ENCODE peak calls at places on chromosomes 12 and 14, in four cellular contexts. W, R, M and F are unnamed samples.

GRCh38 chr12:108482717-108483212 is 32.3 kb upstream of the FICD start:
- DNase-seq in R (peak), M (no peak), W (no peak), F (peak)

GRCh38 chr12:52009081-52009751 is 2.5 kb downstream of the TAMALIN start:
- DNase-seq in M (no peak), R (no peak), W (peak), F (no peak)

GRCh38 chr14:102630405-102630804 is 38.0 kb downstream of the RCOR1 start:
- DNase-seq in R (no peak), W (no peak), M (peak), F (no peak)

GRCh38 chr12:53235742-53236442 is 3.9 kb upstream of the RARG start:
- DNase-seq in R (no peak), M (no peak), W (no peak), F (no peak)

GRCh38 chr14:63413009-63413408 is 94.3 kb upstream of the GPHB5 start:
- DNase-seq in R (no peak), M (no peak), W (no peak), F (no peak)

GRCh38 chr14:75437201-75438143 is 9.7 kb downstream of the JDP2 start:
- DNase-seq in W (peak), M (no peak), R (no peak), F (no peak)

GRCh38 chr14:97603201-97603600 is 806.0 kb downstream of the VRK1 start:
- DNase-seq in R (no peak), M (no peak), W (no peak), F (no peak)

GRCh38 chr12:110574044-110574443 is 9.1 kb downstream of the PPTC7 start:
- DNase-seq in M (no peak), R (no peak), W (no peak), F (no peak)

GRCh38 chr12:130169924-130170323 is 7.7 kb downstream of the FZD10 start:
- DNase-seq in W (no peak), M (no peak), R (no peak), F (no peak)

GRCh38 chr12:31035944-31036665 is 37.6 kb upstream of the DDX11 start:
- DNase-seq in M (no peak), W (no peak), R (no peak), F (no peak)

GRCh38 chr12:31710021-31710818 is 18.6 kb downstream of the AMN1 start:
- DNase-seq in W (no peak), R (no peak), M (no peak), F (no peak)

GRCh38 chr12:112164326-112164660 is 38.9 kb downstream of the TRAFD1 start:
- DNase-seq in W (no peak), R (no peak), M (no peak), F (no peak)

GRCh38 chr14:52650774-52651173 is 44.6 kb downstream of the ERO1A start:
- DNase-seq in R (peak), W (no peak), M (no peak), F (no peak)

GRCh38 chr12:126837697-126838096 is 1429.3 kb upstream of the TMEM132C start:
- DNase-seq in M (no peak), R (no peak), W (no peak), F (no peak)

GRCh38 chr12:122886851-122887816 is 8.8 kb downstream of the VPS37B start:
- DNase-seq in R (no peak), W (no peak), M (peak), F (peak)

GRCh38 chr14:32478027-32478426 is 148.9 kb downstream of the AKAP6 start:
- DNase-seq in R (no peak), M (no peak), W (no peak), F (no peak)

GRCh38 chr12:52873832-52874572 is 25.2 kb upstream of the KRT78 start:
- DNase-seq in M (peak), R (peak), W (peak), F (peak)

GRCh38 chr12:100716658-100716948 is 78.0 kb upstream of the ANO4 start:
- DNase-seq in R (no peak), M (peak), W (no peak), F (no peak)

GRCh38 chr12:125249932-125250331 is 184.7 kb downstream of the AACS start:
- DNase-seq in R (no peak), W (no peak), M (no peak), F (no peak)

DNA sequence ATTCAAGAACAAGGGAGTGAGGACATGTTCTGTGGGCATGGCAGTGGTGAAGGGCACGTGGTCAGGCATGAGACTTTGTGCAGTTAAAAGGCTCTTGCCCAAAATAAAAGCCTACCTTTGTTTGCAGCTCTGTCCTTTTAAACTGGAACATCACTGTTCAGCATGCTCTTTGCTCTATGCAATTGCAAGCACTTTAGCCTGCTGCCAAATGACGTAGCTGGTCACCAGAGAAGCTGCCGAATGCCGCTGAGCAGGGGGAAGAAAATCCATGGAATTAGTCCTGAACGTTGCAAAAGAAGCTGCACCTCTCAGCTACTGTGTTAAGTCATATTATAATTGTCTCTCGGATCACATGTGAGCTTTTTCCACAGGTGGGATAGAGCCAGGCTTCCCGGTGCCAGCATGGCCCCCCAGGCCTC is 176.3 kb upstream of the DIO2 start:
- DNase-seq in R (no peak), M (no peak), W (no peak), F (no peak)
- H3K27ac ChIP-seq in R (no peak), M (no peak), W (no peak), F (no peak)

GRCh38 chr14:104182857-104183425 is 44.6 kb downstream of the KIF26A start:
- DNase-seq in M (no peak), R (no peak), W (no peak), F (no peak)

GRCh38 chr14:104183796-104184195 is 45.4 kb downstream of the KIF26A start:
- DNase-seq in M (no peak), W (no peak), R (no peak), F (no peak)

GRCh38 chr14:104185916-104186495 is 47.6 kb downstream of the KIF26A start:
- DNase-seq in M (no peak), R (no peak), W (no peak), F (no peak)

GRCh38 chr14:104184911-104185499 is 46.6 kb downstream of the KIF26A start:
- DNase-seq in M (peak), R (no peak), W (no peak), F (peak)

DNA sequence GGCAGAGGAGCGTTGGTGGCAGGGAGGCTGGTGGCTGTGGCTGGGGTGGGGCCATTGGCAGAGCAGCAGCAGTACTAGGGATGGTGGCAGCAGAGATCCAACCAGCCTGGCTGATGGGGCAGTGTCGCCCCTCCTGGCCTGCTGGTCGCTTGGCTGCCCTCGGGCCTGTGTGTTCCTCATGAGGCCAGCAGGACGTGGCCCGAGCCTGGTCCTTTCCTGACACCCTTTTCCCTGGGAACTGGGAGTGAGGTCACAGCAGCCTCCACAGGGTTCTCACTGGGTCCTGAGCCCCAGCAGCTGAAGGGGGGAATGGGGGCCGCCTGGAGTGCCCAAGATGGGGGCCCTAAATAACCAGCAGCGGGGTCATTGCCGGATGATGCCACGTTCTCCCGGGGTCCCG is 46.1 kb downstream of the KIF26A start:
- DNase-seq in M (no peak), W (no peak), R (no peak), F (no peak)
- H3K27ac ChIP-seq in M (no peak), W (peak), R (no peak), F (peak)

DNA sequence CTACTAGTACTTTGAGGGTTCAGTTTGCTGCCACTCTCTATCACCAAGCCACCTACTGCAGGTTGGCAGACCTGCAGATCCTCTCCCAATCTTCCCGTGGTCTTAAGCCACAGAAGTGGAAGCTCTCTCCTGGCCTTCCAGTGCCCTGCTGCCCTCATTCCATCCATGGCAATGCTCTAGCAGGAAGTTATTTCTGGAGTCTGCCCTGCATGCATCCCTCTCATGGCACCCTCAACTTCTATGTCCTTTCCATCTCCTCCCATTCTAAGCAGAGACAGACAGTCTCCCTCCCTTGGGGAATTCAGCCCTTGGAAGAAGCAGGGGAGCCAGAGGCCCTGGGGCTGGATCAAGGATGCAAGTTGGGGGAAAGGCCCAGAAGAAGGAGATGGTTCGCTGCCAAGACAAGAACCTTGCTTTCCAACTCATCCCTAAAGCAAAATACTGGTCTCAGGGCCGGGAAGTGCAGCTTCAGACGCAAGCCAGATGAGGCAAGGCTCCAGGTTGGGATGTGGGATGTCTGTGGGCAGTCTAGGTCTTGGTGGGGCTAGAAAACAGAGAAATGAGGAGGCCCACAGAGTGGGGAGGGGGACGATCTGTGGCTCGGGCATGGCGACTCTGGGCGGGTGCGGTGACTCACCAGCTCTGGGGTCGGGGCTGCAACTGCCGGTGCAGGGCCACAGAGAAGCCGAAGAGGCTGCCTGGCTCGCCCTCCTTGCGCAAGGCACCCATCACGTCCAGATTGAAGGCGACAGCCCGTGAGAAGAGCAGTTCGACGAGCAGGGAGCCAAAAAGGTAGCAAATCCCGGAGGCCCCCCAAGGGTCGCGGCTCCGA is 648 bp downstream of the ITGA7 start:
- DNase-seq in M (peak), R (no peak), W (peak), F (no peak)
- H3K27ac ChIP-seq in M (no peak), R (no peak), W (peak), F (no peak)

DNA sequence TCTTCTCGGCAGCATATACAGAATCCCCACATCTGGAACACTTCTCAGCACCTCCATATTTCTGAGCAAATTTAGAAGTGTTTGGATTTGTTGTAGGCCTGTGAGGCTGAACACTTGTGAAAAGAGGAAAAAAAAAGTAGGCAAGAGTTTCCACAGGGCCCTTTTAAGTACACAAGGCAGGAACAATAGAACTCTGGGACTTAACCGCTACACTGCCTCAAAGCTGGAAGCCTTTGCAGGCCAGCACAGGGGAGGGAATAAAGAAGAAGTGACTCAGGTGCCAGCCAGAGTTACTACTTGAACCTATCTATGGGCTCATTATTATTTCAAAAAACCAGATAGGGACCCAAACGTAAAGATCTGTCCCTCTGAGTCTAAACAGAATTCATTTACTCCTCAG is 18.5 kb downstream of the CSRP2 start:
- DNase-seq in R (no peak), M (no peak), W (no peak), F (no peak)
- H3K27ac ChIP-seq in R (no peak), M (peak), W (no peak), F (no peak)

GRCh38 chr14:94938016-94938415 is 168.1 kb upstream of the GSC start:
- DNase-seq in R (no peak), M (no peak), W (no peak), F (no peak)

GRCh38 chr14:94935901-94936300 is 166.0 kb upstream of the GSC start:
- DNase-seq in W (no peak), R (no peak), M (no peak), F (no peak)

GRCh38 chr14:94933411-94933964 is 163.6 kb upstream of the GSC start:
- DNase-seq in R (no peak), M (no peak), W (no peak), F (no peak)

GRCh38 chr14:94936901-94937321 is 167.0 kb upstream of the GSC start:
- DNase-seq in W (peak), R (no peak), M (peak), F (no peak)

DNA sequence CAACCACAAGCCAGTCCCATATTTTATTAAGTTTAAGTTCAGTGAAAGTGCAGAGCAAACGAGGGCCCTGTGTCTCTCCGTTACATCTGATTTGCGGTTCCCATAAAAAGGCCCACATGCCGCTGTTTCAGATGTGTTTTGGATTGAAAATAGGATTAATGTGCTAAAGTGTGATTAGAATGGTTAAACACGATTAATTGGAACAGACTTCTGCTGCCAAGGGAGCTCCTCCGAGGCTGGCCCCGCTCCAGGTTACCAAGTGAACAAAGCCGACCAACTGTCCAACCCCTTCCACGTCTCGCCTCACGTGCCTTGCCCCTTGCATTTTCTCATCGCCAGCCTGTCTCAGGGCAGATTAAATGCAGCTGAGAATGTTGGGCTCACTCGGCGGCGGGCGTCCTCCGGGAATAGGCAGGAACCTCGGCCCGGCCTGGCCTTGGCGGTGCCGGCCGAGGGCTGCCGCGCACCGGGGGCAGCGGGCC is 166.5 kb upstream of the GSC start:
- DNase-seq in M (peak), R (no peak), W (peak), F (no peak)
- H3K27ac ChIP-seq in M (peak), R (no peak), W (no peak), F (no peak)

GRCh38 chr12:68264175-68264863 is 10.9 kb upstream of the IL22 start:
- DNase-seq in R (peak), W (no peak), M (no peak), F (no peak)
- H3K27ac ChIP-seq in R (peak), W (no peak), M (no peak), F (no peak)

GRCh38 chr14:25007832-25008231 is 42.1 kb downstream of the STXBP6 start:
- DNase-seq in M (no peak), W (no peak), R (no peak), F (no peak)
- H3K27ac ChIP-seq in M (peak), W (no peak), R (peak), F (no peak)

GRCh38 chr12:104222981-104223380 is 7.4 kb downstream of the TXNRD1 start:
- DNase-seq in R (no peak), M (no peak), W (no peak), F (no peak)

GRCh38 chr12:104219361-104219892 is 3.8 kb downstream of the TXNRD1 start:
- DNase-seq in W (no peak), R (peak), M (peak), F (peak)

GRCh38 chr12:104219908-104220404 is 4.4 kb downstream of the TXNRD1 start:
- DNase-seq in M (peak), R (peak), W (no peak), F (peak)

GRCh38 chr12:104218935-104219334 is 3.4 kb downstream of the TXNRD1 start:
- DNase-seq in M (no peak), R (peak), W (no peak), F (no peak)

GRCh38 chr12:104220931-104221330 is 5.4 kb downstream of the TXNRD1 start:
- DNase-seq in R (no peak), W (no peak), M (no peak), F (no peak)
- H3K27ac ChIP-seq in R (no peak), W (no peak), M (no peak), F (peak)

DNA sequence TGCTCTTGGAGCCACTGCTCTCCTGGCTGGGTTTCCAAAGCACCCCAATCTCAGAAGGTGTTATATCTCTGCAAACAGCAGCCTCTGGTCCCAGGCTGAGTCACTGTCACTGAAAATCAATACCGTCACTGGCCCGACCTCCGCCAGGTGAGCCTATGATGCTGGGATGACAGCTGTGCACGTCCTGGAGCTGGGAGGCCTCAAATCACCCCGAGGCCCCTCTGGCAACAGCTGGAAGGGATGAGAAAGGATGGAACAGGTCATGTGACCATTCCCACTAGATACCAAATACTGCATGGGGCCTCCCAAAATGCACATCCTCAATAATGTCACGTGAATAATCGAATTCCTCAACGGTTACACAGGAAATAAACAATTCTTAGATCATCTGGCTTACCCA is 190.8 kb downstream of the TTC7B start:
- DNase-seq in R (no peak), M (no peak), W (no peak), F (no peak)
- H3K27ac ChIP-seq in R (no peak), M (peak), W (no peak), F (peak)

DNA sequence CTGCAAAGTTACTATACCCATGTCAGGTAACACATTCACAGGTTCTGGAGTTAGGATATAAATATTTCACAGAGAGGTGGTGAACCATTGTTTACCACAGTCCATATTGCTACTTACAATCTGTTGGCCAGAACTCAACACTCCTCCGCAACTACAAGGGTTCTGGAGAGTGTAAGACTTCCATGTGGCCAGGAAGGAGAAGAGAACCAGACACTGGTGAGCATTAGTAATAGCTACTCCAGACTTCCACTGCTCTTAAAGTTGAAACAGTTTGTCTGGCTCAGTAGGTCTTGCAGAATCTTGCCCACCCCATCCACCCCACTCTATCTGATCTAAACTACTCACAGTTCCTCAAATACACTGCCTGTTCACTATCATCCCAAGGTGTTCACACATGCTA is 369.6 kb downstream of the DUSP6 start:
- DNase-seq in W (no peak), M (no peak), R (no peak), F (no peak)
- H3K27ac ChIP-seq in W (no peak), M (no peak), R (no peak), F (no peak)